ENCODE peak calls at places on chromosomes 5 and 9, in six cellular contexts. Q is endothelial cell of umbilical vein, P is HepG2, C is A549, A is K562, V is GM12878. N is an unnamed sample.

GRCh38 chr9:37083654-37084053 is 36.7 kb upstream of the ZCCHC7 start:
- DNase-seq in V (no peak), A (no peak), C (no peak), P (no peak), Q (no peak), N (no peak)

GRCh38 chr5:207599-207998 is 10.4 kb downstream of the CCDC127 start:
- DNase-seq in P (no peak), Q (no peak), A (peak), V (no peak), C (no peak), N (no peak)

GRCh38 chr5:10250804-10251276 is 760 bp downstream of the CCT5 start:
- DNase-seq in V (no peak), A (peak), Q (peak), C (no peak), P (no peak), N (peak)

GRCh38 chr5:172407241-172407691 is 47.1 kb downstream of the SH3PXD2B start:
- DNase-seq in C (no peak), V (no peak), Q (peak), P (no peak), A (no peak), N (no peak)

GRCh38 chr9:105154723-105155191 is 89.7 kb upstream of the SLC44A1 start:
- DNase-seq in A (no peak), Q (peak), V (no peak), P (no peak), C (no peak), N (peak)

GRCh38 chr5:55668356-55668755 is 43.8 kb downstream of the SLC38A9 start:
- DNase-seq in A (no peak), V (no peak), P (no peak), Q (peak), C (peak), N (no peak)

GRCh38 chr5:180830253-180831138 is 27.9 kb upstream of the MGAT1 start:
- DNase-seq in A (peak), P (no peak), Q (no peak), V (no peak), C (peak), N (peak)

GRCh38 chr9:95044731-95045508 is 272.6 kb downstream of the FANCC start:
- DNase-seq in C (peak), P (no peak), Q (no peak), A (no peak), V (no peak), N (no peak)

GRCh38 chr9:124008855-124009834 is 2.4 kb upstream of the LHX2 start:
- DNase-seq in V (no peak), A (no peak), P (no peak), C (no peak), Q (no peak), N (no peak)

GRCh38 chr5:169126376-169127043 is 174.4 kb downstream of the SLIT3 start:
- DNase-seq in A (no peak), Q (no peak), C (no peak), P (no peak), V (no peak), N (no peak)

GRCh38 chr5:176507911-176508310 is 29.3 kb downstream of the RNF44 start:
- DNase-seq in A (no peak), V (no peak), Q (no peak), C (no peak), P (no peak), N (no peak)

GRCh38 chr9:4515958-4516375 is 25.7 kb downstream of the SLC1A1 start:
- DNase-seq in Q (no peak), P (no peak), V (peak), C (no peak), A (no peak), N (no peak)

GRCh38 chr9:70010015-70010414 is 33.6 kb upstream of the MAMDC2 start:
- DNase-seq in Q (no peak), V (no peak), C (no peak), A (no peak), P (no peak), N (no peak)

GRCh38 chr5:125393416-125393815 is 647.0 kb upstream of the ZNF608 start:
- DNase-seq in C (no peak), V (no peak), A (no peak), P (no peak), Q (no peak), N (no peak)

GRCh38 chr5:147911427-147911826 is 5.1 kb upstream of the C5orf46 start:
- DNase-seq in A (no peak), P (no peak), V (no peak), Q (no peak), C (no peak), N (no peak)

GRCh38 chr5:154737667-154738320 is 17.4 kb upstream of the LARP1 start:
- DNase-seq in C (no peak), P (peak), V (no peak), A (no peak), Q (no peak), N (no peak)

GRCh38 chr5:173245319-173246134 is 10.5 kb upstream of the NKX2-5 start:
- DNase-seq in C (no peak), Q (no peak), A (no peak), V (no peak), P (no peak), N (no peak)

GRCh38 chr5:137142371-137143243 is 356.5 kb downstream of the SPOCK1 start:
- DNase-seq in Q (no peak), C (no peak), P (no peak), V (peak), A (no peak), N (no peak)

GRCh38 chr5:137179203-137179602 is 319.9 kb downstream of the SPOCK1 start:
- DNase-seq in Q (no peak), A (no peak), P (no peak), C (no peak), V (no peak), N (no peak)

GRCh38 chr9:126953089-126953809 is 38.7 kb downstream of the RALGPS1 start:
- DNase-seq in Q (no peak), C (no peak), P (no peak), A (no peak), V (no peak), N (no peak)

GRCh38 chr5:22058620-22059019 is 794.5 kb downstream of the CDH12 start:
- DNase-seq in Q (no peak), V (no peak), A (no peak), P (no peak), C (no peak), N (no peak)

GRCh38 chr5:33701251-33701650 is 190.5 kb downstream of the ADAMTS12 start:
- DNase-seq in Q (no peak), A (no peak), P (no peak), C (no peak), V (no peak), N (no peak)

GRCh38 chr9:93117924-93118862 is 15.9 kb downstream of the NINJ1 start:
- DNase-seq in A (no peak), C (no peak), Q (no peak), V (no peak), P (no peak), N (no peak)

GRCh38 chr5:137192293-137192743 is 306.8 kb downstream of the SPOCK1 start:
- DNase-seq in C (peak), A (no peak), Q (peak), V (no peak), P (no peak), N (no peak)

GRCh38 chr9:13555989-13556500 is 276.6 kb upstream of the MPDZ start:
- DNase-seq in A (no peak), Q (peak), P (no peak), V (no peak), C (no peak), N (no peak)

GRCh38 chr9:136529516-136530471 is 16.1 kb downstream of the NOTCH1 start:
- DNase-seq in C (no peak), P (no peak), A (no peak), V (no peak), Q (peak), N (no peak)

DNA sequence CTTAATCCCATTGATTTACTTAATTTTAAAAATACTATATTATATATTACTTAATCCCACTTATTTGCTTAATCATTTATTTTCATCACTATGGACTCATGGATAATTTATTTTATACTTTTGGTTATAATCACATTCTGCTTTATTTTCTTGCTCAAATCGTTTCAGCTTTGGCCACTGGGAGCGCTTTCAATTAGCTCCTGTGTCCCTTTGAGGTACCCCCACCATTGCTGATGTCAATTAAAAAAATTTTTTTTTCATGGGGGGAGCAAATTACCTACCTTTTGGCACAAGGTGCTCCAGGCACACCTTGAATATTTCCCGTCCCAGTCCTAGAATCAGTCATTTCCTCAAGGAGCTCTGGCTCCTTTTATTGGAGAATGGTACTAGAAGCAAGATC is 1.4 kb upstream of the TRIO start:
- DNase-seq in V (no peak), A (no peak), C (no peak), Q (no peak), P (no peak), N (no peak)
- H3K4me3 ChIP-seq in V (no peak), A (no peak), C (no peak), Q (no peak), P (peak), N (no peak)

DNA sequence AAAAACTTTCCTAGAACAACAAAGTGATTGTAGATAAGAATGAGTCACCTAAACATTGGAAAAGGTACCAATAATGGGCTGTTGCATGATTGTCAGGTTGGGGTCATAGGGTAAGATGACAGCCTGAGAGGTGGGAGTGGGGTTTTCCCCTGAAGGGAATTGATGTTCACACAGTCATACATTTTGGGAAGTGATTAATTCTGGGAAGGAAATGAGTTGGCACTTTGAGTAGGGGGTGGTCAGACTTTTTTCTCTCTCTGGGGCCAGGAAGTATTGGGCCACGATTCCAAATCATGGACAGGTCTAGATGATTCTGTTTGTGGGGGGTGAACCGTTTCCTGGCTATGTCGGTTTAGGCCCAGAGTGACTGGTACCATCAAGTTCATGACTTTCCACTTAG is 36.8 kb downstream of the TNFSF8 start:
- DNase-seq in V (no peak), A (no peak), P (no peak), C (no peak), Q (peak), N (peak)
- TF ChIP-seq MYC in V (no peak), A (no peak), P (no peak), C (no peak), Q (peak), N (no peak)

GRCh38 chr9:75601280-75601679 is 289.2 kb upstream of the PCSK5 start:
- DNase-seq in A (no peak), P (no peak), C (no peak), Q (no peak), V (no peak), N (no peak)
- TF ChIP-seq CTCF in A (no peak), P (no peak), C (no peak), Q (no peak), V (no peak), N (no peak)

GRCh38 chr5:102762095-102762534 is 7.0 kb downstream of the PAM start:
- DNase-seq in P (no peak), V (no peak), Q (peak), A (no peak), C (no peak), N (no peak)

GRCh38 chr5:102758576-102758975 is 3.5 kb downstream of the PAM start:
- DNase-seq in P (no peak), C (no peak), V (no peak), Q (no peak), A (no peak), N (no peak)

GRCh38 chr5:102760815-102761214 is 5.7 kb downstream of the PAM start:
- DNase-seq in A (no peak), V (no peak), P (no peak), Q (peak), C (no peak), N (no peak)

GRCh38 chr5:102759700-102760099 is 4.6 kb downstream of the PAM start:
- DNase-seq in P (no peak), V (no peak), A (no peak), C (no peak), Q (no peak), N (no peak)

DNA sequence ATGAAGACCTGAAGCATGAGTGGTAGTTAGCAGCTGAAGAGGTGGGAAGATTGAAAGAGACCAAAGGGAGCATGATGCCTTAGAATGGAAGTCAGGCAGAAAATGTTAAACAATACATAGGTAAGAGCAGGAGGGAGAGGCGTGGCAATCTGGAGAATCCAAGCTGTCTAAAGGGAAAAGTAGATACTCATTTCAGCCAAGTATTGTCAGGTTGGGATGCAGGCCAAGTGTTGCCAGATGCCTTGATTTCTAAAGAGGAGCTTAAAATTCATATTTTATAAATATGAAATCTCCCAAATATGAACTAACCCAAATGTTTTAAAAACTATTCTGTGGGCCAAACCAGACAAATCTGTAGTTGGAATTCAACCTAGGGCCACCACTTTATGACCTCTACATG is 4.2 kb downstream of the PAM start:
- DNase-seq in A (no peak), C (no peak), Q (no peak), P (no peak), V (no peak), N (no peak)
- H3K4me3 ChIP-seq in A (no peak), C (no peak), Q (no peak), P (no peak), V (no peak), N (no peak)

GRCh38 chr9:86045654-86046053 is 53.7 kb downstream of the GOLM1 start:
- DNase-seq in C (no peak), V (no peak), P (no peak), Q (no peak), A (no peak), N (no peak)

GRCh38 chr9:86043999-86044398 is 55.4 kb downstream of the GOLM1 start:
- DNase-seq in V (no peak), P (peak), Q (no peak), A (no peak), C (no peak), N (peak)

GRCh38 chr9:86046080-86046636 is 53.2 kb downstream of the GOLM1 start:
- DNase-seq in Q (no peak), P (no peak), C (no peak), A (no peak), V (no peak), N (no peak)

GRCh38 chr9:86047361-86047760 is 52.0 kb downstream of the GOLM1 start:
- DNase-seq in A (no peak), Q (no peak), V (no peak), P (no peak), C (no peak), N (no peak)

GRCh38 chr9:86046930-86047341 is 52.4 kb downstream of the GOLM1 start:
- DNase-seq in Q (no peak), V (no peak), A (no peak), C (no peak), P (no peak), N (no peak)
- TF ChIP-seq MYC in Q (no peak), V (no peak), A (no peak), C (no peak), P (no peak), N (no peak)

GRCh38 chr5:121086671-121087070 is 622.6 kb downstream of the PRR16 start:
- DNase-seq in V (no peak), Q (no peak), C (no peak), A (no peak), P (no peak), N (no peak)
- TF ChIP-seq CTCF in V (no peak), Q (no peak), C (no peak), A (no peak), P (no peak), N (no peak)

GRCh38 chr5:141338538-141339306 is at the start of gene PCDHGA2:
- DNase-seq in V (no peak), C (peak), Q (peak), A (peak), P (peak), N (no peak)
- H3K4me3 ChIP-seq in V (no peak), C (peak), Q (no peak), A (peak), P (no peak), N (no peak)